ENCODE peak calls at places on chromosomes 6 and 20, in ten cellular contexts. H, F, A, T, L, N, J, X, Y and W are unnamed samples.

GRCh38 chr20:37530696-37531095 is 3.0 kb upstream of the BLCAP start:
- DNase-seq in H (no peak), F (no peak), A (no peak), T (no peak), L (no peak), N (no peak), J (no peak), X (no peak), Y (no peak), W (no peak)

GRCh38 chr20:45592574-45593189 is 13.6 kb upstream of the WFDC8 start:
- DNase-seq in H (no peak), F (peak; percentile 9), A (no peak), T (peak; percentile 57), L (peak; percentile 39), N (no peak), J (peak; percentile 73), X (no peak), Y (peak; percentile 61), W (no peak)

GRCh38 chr6:111417181-111417585 is 65.8 kb downstream of the REV3L start:
- DNase-seq in H (no peak), F (peak; percentile 25), A (no peak), T (no peak), L (no peak), N (no peak), J (no peak), X (no peak), Y (peak; percentile 62), W (no peak)

GRCh38 chr20:36066777-36067176 is 87.8 kb upstream of the EPB41L1 start:
- DNase-seq in H (no peak), F (no peak), A (no peak), T (no peak), L (no peak), N (no peak), J (no peak), X (no peak), Y (no peak), W (no peak)

GRCh38 chr20:38748863-38749153 is 548 bp downstream of the ACTR5 start:
- DNase-seq in H (no peak), F (no peak), A (no peak), T (no peak), L (no peak), N (no peak), J (no peak), X (no peak), Y (peak; percentile 10), W (no peak)

GRCh38 chr6:4941782-4942672 is 61.8 kb downstream of the RPP40 start:
- DNase-seq in H (peak; percentile 11), F (peak; percentile 91), A (no peak), T (peak; percentile 99), L (no peak), N (peak; percentile 65), J (peak; percentile 36), X (no peak), Y (peak; percentile 45), W (no peak)

GRCh38 chr6:143007626-143008025 is 53.1 kb upstream of the AIG1 start:
- DNase-seq in H (no peak), F (no peak), A (no peak), T (peak; percentile 8), L (no peak), N (no peak), J (no peak), X (no peak), Y (no peak), W (no peak)

GRCh38 chr6:9405369-9405768 is 970.0 kb upstream of the SLC35B3 start:
- DNase-seq in H (no peak), F (peak; percentile 89), A (no peak), T (peak; percentile 75), L (no peak), N (no peak), J (no peak), X (no peak), Y (no peak), W (no peak)

GRCh38 chr6:66226099-66226498 is 519.1 kb upstream of the EYS start:
- DNase-seq in H (no peak), F (peak; percentile 1), A (no peak), T (no peak), L (no peak), N (no peak), J (no peak), X (no peak), Y (peak; percentile 68), W (no peak)

GRCh38 chr20:34017610-34018009 is 23.9 kb downstream of the RALY start:
- DNase-seq in H (no peak), F (peak; percentile 86), A (no peak), T (peak; percentile 97), L (no peak), N (no peak), J (no peak), X (no peak), Y (no peak), W (no peak)

GRCh38 chr6:138107078-138107751 is at the start of gene PERP:
- DNase-seq in H (peak; percentile 54), F (peak; percentile 43), A (peak; percentile 42), T (peak; percentile 62), L (peak; percentile 67), N (peak; percentile 82), J (peak; percentile 75), X (peak; percentile 73), Y (peak; percentile 65), W (peak; percentile 42)

GRCh38 chr20:62733891-62734290 is 25.3 kb downstream of the NTSR1 start:
- DNase-seq in H (no peak), F (no peak), A (no peak), T (no peak), L (no peak), N (no peak), J (no peak), X (no peak), Y (no peak), W (no peak)

GRCh38 chr6:35142578-35142977 is 1.4 kb upstream of the TCP11 start:
- DNase-seq in H (no peak), F (no peak), A (no peak), T (peak; percentile 60), L (no peak), N (no peak), J (no peak), X (no peak), Y (no peak), W (no peak)

GRCh38 chr20:10414982-10415650 is 18.9 kb downstream of the MKKS start:
- DNase-seq in H (no peak), F (no peak), A (no peak), T (peak; percentile 65), L (no peak), N (no peak), J (no peak), X (no peak), Y (no peak), W (no peak)

GRCh38 chr6:138973481-138974140 is 14.4 kb downstream of the REPS1 start:
- DNase-seq in H (no peak), F (peak; percentile 52), A (no peak), T (peak; percentile 84), L (no peak), N (no peak), J (no peak), X (no peak), Y (no peak), W (no peak)

GRCh38 chr6:53192590-53193232 is 44.1 kb upstream of the GCM1 start:
- DNase-seq in H (no peak), F (no peak), A (no peak), T (no peak), L (peak; percentile 25), N (no peak), J (peak; percentile 65), X (no peak), Y (peak; percentile 30), W (no peak)

GRCh38 chr6:35500782-35501181 is 3.9 kb upstream of the TEAD3 start:
- DNase-seq in H (no peak), F (no peak), A (no peak), T (peak; percentile 78), L (no peak), N (no peak), J (peak; percentile 82), X (no peak), Y (peak; percentile 18), W (no peak)